ENCODE peak calls at places on chromosome 7, in nine cellular contexts. W is NCI-H2029; R is K562; S is activated T-cell treated with anti-CD3 and anti-CD28 coated beads, Interleukin-2, amount 50 U/mL, for 72 hours; Q is GM04504; X is T-cell; I is coronary artery; Z is GM12878; J is mammary epithelial cell. D is an unnamed sample.

GRCh38 chr7:100694196-100694745 is at the start of gene GIGYF1:
- DNase-seq in W (peak; percentile 37), R (peak; percentile 89), S (peak; percentile 80), Q (no peak), X (peak; percentile 66), I (no peak), Z (no peak), J (peak; percentile 31), D (peak; percentile 92)

GRCh38 chr7:124456286-124456685 is 309.3 kb downstream of the GPR37 start:
- DNase-seq in W (no peak), R (no peak), S (no peak), Q (no peak), X (no peak), I (no peak), Z (no peak), J (no peak), D (no peak)

GRCh38 chr7:50711271-50712175 is 71.2 kb downstream of the GRB10 start:
- DNase-seq in W (no peak), R (no peak), S (no peak), Q (no peak), X (no peak), I (no peak), Z (no peak), J (no peak), D (no peak)

GRCh38 chr7:30226593-30227268 is 57.7 kb upstream of the ZNRF2 start:
- DNase-seq in W (peak; percentile 47), R (peak; percentile 48), S (no peak), Q (no peak), X (no peak), I (no peak), Z (no peak), J (peak; percentile 59), D (no peak)

GRCh38 chr7:28687631-28688030 is 270.5 kb downstream of the TRIL start:
- DNase-seq in W (no peak), R (no peak), S (no peak), Q (no peak), X (no peak), I (no peak), Z (no peak), J (no peak), D (no peak)

GRCh38 chr7:155198901-155199845 is 98.5 kb upstream of the INSIG1 start:
- DNase-seq in W (no peak), R (no peak), S (peak; percentile 80), Q (no peak), X (no peak), I (peak; percentile 57), Z (no peak), J (peak; percentile 70), D (no peak)

GRCh38 chr7:78020874-78021249 is 222.3 kb downstream of the PHTF2 start:
- DNase-seq in W (peak; percentile 2), R (no peak), S (no peak), Q (peak; percentile 13), X (no peak), I (no peak), Z (no peak), J (no peak), D (no peak)

GRCh38 chr7:7682856-7683255 is 35.6 kb downstream of the RPA3 start:
- DNase-seq in W (no peak), R (no peak), S (no peak), Q (no peak), X (no peak), I (no peak), Z (no peak), J (no peak), D (no peak)

GRCh38 chr7:112437038-112437437 is 13.2 kb upstream of the IFRD1 start:
- DNase-seq in W (no peak), R (no peak), S (no peak), Q (no peak), X (no peak), I (no peak), Z (no peak), J (peak; percentile 24), D (no peak)

GRCh38 chr7:130445008-130445407 is 4.2 kb upstream of the CEP41 start:
- DNase-seq in W (no peak), R (no peak), S (no peak), Q (no peak), X (no peak), I (no peak), Z (no peak), J (no peak), D (no peak)

GRCh38 chr7:122974229-122974628 is 21.3 kb downstream of the TAS2R16 start:
- DNase-seq in W (no peak), R (no peak), S (no peak), Q (no peak), X (no peak), I (no peak), Z (no peak), J (no peak), D (no peak)

GRCh38 chr7:29987821-29988317 is 1.7 kb downstream of the SCRN1 start:
- DNase-seq in W (peak; percentile 17), R (no peak), S (no peak), Q (peak; percentile 64), X (no peak), I (no peak), Z (no peak), J (peak; percentile 73), D (no peak)

D was measured in Right ventricle myocardium inferior.